ENCODE peak calls at places on chromosome 5, in seven cellular contexts. O is uterus, A is H1, J is chondrocyte, Q is H9, B is AG04449, G is nephron progenitor cell. X is an unnamed sample.

GRCh38 chr5:154714271-154714986 is 40.7 kb upstream of the LARP1 start:
- DNase-seq in O (no peak), A (no peak), J (no peak), Q (no peak), B (peak), G (no peak), X (no peak)

GRCh38 chr5:135129307-135129706 is 95.3 kb upstream of the PITX1 start:
- DNase-seq in O (no peak), A (no peak), J (no peak), Q (no peak), B (no peak), G (no peak), X (no peak)

GRCh38 chr5:131622633-131623032 is 12.4 kb downstream of the RAPGEF6 start:
- DNase-seq in O (no peak), A (no peak), J (no peak), Q (no peak), B (no peak), G (no peak), X (no peak)

GRCh38 chr5:108061941-108062340 is 320.0 kb downstream of the FBXL17 start:
- DNase-seq in O (no peak), A (no peak), J (no peak), Q (no peak), B (no peak), G (no peak), X (no peak)

GRCh38 chr5:72314571-72315172 is 5.4 kb downstream of the MRPS27 start:
- DNase-seq in O (no peak), A (no peak), J (no peak), Q (no peak), B (no peak), G (no peak), X (no peak)

GRCh38 chr5:8813180-8813579 is 732.7 kb downstream of the SEMA5A start:
- DNase-seq in O (no peak), A (no peak), J (no peak), Q (no peak), B (no peak), G (no peak), X (no peak)

GRCh38 chr5:142357469-142358090 is 32.8 kb upstream of the SPRY4 start:
- DNase-seq in O (no peak), A (no peak), J (no peak), Q (no peak), B (no peak), G (no peak), X (no peak)

GRCh38 chr5:175288048-175288621 is 155.8 kb downstream of the DRD1 start:
- DNase-seq in O (no peak), A (no peak), J (no peak), Q (no peak), B (no peak), G (no peak), X (no peak)

GRCh38 chr5:4204616-4205151 is 609.1 kb downstream of the IRX1 start:
- DNase-seq in O (no peak), A (no peak), J (no peak), Q (no peak), B (no peak), G (no peak), X (no peak)

GRCh38 chr5:54470677-54471076 is 15.2 kb downstream of the HSPB3 start:
- DNase-seq in O (no peak), A (no peak), J (no peak), Q (no peak), B (peak), G (no peak), X (no peak)

GRCh38 chr5:111386832-111387162 is 125.5 kb downstream of the STARD4 start:
- DNase-seq in O (no peak), A (no peak), J (no peak), Q (no peak), B (no peak), G (no peak), X (no peak)

GRCh38 chr5:43313854-43314457 is 744 bp upstream of the HMGCS1 start:
- DNase-seq in O (peak), A (no peak), J (no peak), Q (peak), B (no peak), G (no peak), X (no peak)

DNA sequence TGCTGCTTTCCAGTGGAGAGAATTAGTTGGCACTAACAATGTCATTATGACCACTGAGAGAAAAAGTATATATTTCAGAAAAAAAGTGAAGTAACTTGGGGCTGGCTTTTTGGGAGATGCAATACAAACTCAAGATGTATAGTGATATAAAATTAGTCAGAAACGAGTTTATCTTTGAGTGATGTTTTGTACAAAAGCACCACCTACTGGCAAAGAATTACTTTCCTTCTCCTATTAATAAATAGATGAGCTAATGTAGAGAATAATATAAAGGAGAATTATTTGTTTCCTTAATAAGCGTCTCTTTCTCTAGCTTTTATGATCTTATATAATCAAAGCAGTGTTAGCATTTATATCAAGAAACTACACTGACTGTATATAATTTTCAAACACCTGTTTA is 158.8 kb downstream of the MEF2C start:
- DNase-seq in O (no peak), A (no peak), J (no peak), Q (no peak), B (no peak), G (no peak), X (no peak)
- TF ChIP-seq CTCF in O (no peak), A (no peak), J (peak), Q (peak), B (no peak), G (no peak), X (peak)

GRCh38 chr5:156475831-156476551 is 149.0 kb downstream of the SGCD start:
- DNase-seq in O (peak), A (no peak), J (no peak), Q (peak), B (peak), G (peak), X (peak)
- TF ChIP-seq CTCF in O (peak), A (no peak), J (peak), Q (no peak), B (peak), G (no peak), X (peak)

DNA sequence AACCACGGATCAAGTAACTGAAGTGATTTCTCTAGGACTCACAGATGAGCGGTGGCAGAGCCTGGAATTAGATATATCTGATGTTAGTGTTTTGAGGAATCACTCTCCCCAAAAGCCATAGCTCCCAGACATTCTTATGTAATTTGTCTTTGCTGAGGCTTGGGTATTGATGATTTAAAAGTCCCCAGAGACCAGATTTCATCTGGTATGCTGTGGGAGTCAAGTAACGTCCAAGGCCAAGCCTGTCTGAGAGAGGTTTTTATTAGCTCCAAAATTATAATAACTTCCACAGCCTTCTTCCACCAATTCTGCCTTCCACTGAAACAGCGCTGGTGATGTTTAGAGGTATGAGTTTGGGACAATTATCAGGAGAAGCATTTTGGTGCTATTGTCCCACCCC is 21.3 kb upstream of the KCNIP1 start:
- DNase-seq in O (no peak), A (peak), J (no peak), Q (peak), B (no peak), G (no peak), X (no peak)
- TF ChIP-seq CTCF in O (no peak), A (no peak), J (no peak), Q (no peak), B (no peak), G (no peak), X (no peak)

GRCh38 chr5:158752656-158752973 is 347.1 kb downstream of the EBF1 start:
- DNase-seq in O (no peak), A (no peak), J (no peak), Q (no peak), B (no peak), G (no peak), X (no peak)
- TF ChIP-seq CTCF in O (no peak), A (no peak), J (no peak), Q (no peak), B (no peak), G (no peak), X (no peak)

DNA sequence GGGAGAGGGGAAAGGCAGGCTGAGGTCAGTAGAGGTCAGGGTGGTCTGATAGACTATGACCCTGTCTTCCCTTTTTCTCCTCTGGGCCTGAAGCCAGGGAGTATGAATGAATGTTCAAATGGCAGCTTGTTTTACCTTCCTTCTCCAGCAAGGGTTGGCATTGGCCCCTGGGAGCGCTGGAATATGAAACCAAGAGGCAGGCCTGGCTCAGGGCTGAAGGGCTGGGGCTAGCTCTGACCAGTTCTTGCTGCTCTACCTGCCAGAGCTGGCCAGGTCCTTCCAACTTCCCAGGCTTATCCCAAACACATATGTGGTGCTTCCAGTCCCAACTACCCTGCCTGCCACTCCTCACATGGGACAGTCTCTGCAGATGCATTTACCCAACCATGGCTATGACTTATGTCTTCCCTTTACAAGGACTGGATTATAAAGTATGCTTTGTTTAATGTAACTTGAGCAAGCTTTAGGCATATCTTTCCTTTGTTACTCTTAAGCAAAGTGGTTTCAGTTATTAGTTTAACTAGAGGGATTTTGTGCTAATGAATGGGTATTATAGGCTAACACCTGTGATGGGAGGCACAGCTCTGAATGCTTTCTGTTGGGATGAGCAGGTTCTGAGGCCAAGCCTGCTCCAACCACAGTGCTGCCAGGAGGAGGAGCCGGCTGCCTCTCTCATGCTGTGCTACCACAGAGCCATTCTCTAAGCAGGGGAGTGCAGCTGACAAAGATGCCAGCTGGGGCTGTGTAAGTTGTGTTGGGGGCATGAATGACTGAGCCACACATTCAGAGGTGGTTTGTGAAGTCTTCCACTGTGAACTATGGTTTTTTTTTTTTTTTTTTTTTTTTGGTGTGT is 6.1 kb downstream of the CCNI2 start:
- DNase-seq in O (no peak), A (peak), J (no peak), Q (peak), B (no peak), G (no peak), X (no peak)
- TF ChIP-seq CTCF in O (no peak), A (peak), J (no peak), Q (peak), B (peak), G (no peak), X (peak)

GRCh38 chr5:14407051-14407450 is 174.5 kb upstream of the OTULINL start:
- DNase-seq in O (no peak), A (no peak), J (no peak), Q (no peak), B (no peak), G (no peak), X (no peak)

GRCh38 chr5:14410942-14411258 is 170.7 kb upstream of the OTULINL start:
- DNase-seq in O (no peak), A (no peak), J (no peak), Q (no peak), B (no peak), G (no peak), X (no peak)

GRCh38 chr5:14407746-14408175 is 173.8 kb upstream of the OTULINL start:
- DNase-seq in O (no peak), A (no peak), J (no peak), Q (no peak), B (no peak), G (no peak), X (no peak)

GRCh38 chr5:14413331-14413750 is 168.3 kb upstream of the OTULINL start:
- DNase-seq in O (no peak), A (no peak), J (no peak), Q (no peak), B (no peak), G (no peak), X (no peak)

DNA sequence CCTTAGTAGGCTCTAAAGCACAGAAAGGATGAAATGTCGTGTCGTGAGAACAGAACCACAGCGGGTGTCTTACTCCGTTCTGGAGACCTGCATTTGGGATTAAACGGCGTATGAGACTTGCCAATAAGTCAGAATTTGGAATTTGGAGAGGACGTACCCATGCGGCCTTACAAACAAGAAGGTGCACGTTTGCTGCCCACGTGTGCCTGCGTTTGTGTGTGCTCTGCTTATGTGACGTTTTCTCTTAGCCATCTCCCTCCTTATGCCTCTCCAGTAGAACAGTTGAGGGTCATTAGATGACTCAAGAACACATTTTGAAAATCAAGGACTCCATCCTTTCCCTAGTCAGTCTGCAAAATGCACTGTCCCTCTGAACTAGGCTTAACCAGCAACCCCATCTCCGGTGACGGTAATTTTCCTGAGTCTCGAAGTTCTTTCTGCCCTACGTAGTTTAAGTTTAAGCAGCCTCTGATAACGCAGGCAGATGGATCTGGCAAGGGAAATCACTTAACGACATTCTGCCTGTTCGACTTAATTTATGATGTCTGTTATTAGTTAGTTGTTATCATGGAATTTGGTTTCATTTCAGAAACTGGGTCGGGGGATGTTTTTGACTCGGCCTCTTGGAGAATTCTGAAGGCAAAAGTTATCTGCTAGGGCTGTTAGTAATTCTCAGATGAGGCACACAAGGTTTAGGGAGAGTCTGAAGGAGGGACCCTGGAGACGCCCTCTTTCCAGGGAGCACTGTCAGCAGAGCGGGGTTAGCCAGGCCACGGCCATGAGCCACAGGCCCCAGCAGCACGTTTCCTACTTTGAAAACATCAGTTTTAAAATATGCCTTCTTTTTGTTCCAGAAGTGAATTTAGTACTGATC is 171.3 kb upstream of the OTULINL start:
- DNase-seq in O (peak), A (no peak), J (no peak), Q (no peak), B (no peak), G (no peak), X (no peak)
- TF ChIP-seq CTCF in O (peak), A (no peak), J (no peak), Q (no peak), B (no peak), G (no peak), X (no peak)

GRCh38 chr5:171667341-171668096 is 118.1 kb upstream of the SMIM23 start:
- DNase-seq in O (peak), A (peak), J (no peak), Q (peak), B (no peak), G (peak), X (peak)

GRCh38 chr5:171664489-171664888 is 121.1 kb upstream of the SMIM23 start:
- DNase-seq in O (no peak), A (no peak), J (no peak), Q (no peak), B (no peak), G (no peak), X (no peak)

GRCh38 chr5:171672556-171672955 is 113.1 kb upstream of the SMIM23 start:
- DNase-seq in O (no peak), A (peak), J (no peak), Q (no peak), B (no peak), G (no peak), X (no peak)

GRCh38 chr5:171666815-171667214 is 118.8 kb upstream of the SMIM23 start:
- DNase-seq in O (no peak), A (peak), J (no peak), Q (no peak), B (no peak), G (no peak), X (no peak)

GRCh38 chr5:171668097-171668412 is 117.6 kb upstream of the SMIM23 start:
- DNase-seq in O (no peak), A (no peak), J (no peak), Q (no peak), B (no peak), G (no peak), X (no peak)
- TF ChIP-seq CTCF in O (no peak), A (no peak), J (no peak), Q (no peak), B (no peak), G (no peak), X (no peak)

GRCh38 chr5:80147119-80147815 is 108.6 kb downstream of the SERINC5 start:
- DNase-seq in O (no peak), A (no peak), J (no peak), Q (no peak), B (no peak), G (no peak), X (no peak)
- TF ChIP-seq CTCF in O (no peak), A (no peak), J (no peak), Q (no peak), B (no peak), G (no peak), X (no peak)

X was measured in BJ.